ENCODE peak calls at places on chromosomes 11 and 22, in nine cellular contexts. S, G, N, P, V, Z, J, T and Q are unnamed samples.

GRCh38 chr11:62242021-62242420 is at the start of gene SCGB1D2:
- DNase-seq in S (no peak), G (no peak), N (no peak), P (no peak), V (no peak), Z (no peak), J (no peak), T (no peak), Q (no peak)

GRCh38 chr11:69510471-69511357 is 29.3 kb downstream of the LINC01488 start:
- DNase-seq in S (no peak), G (no peak), N (peak), P (no peak), V (no peak), Z (no peak), J (no peak), T (peak), Q (no peak)

GRCh38 chr22:22942511-22943329 is 55.1 kb downstream of the IGLL5 start:
- DNase-seq in S (no peak), G (no peak), N (peak), P (peak), V (peak), Z (peak), J (peak), T (peak), Q (no peak)

GRCh38 chr11:43830928-43831440 is 49.6 kb upstream of the ALKBH3 start:
- DNase-seq in S (no peak), G (peak), N (peak), P (no peak), V (peak), Z (no peak), J (no peak), T (no peak), Q (no peak)

GRCh38 chr11:66081505-66081904 is 11.4 kb downstream of the PACS1 start:
- DNase-seq in S (no peak), G (no peak), N (peak), P (no peak), V (peak), Z (peak), J (no peak), T (peak), Q (no peak)

GRCh38 chr11:17864478-17864941 is 129.9 kb downstream of the KCNC1 start:
- DNase-seq in S (no peak), G (no peak), N (no peak), P (no peak), V (no peak), Z (no peak), J (no peak), T (no peak), Q (no peak)

GRCh38 chr22:33476716-33477115 is 418.5 kb upstream of the SYN3 start:
- DNase-seq in S (no peak), G (no peak), N (peak), P (no peak), V (no peak), Z (no peak), J (no peak), T (no peak), Q (no peak)

GRCh38 chr11:61949169-61950034 is 749 bp upstream of the BEST1 start:
- DNase-seq in S (no peak), G (peak), N (peak), P (peak), V (no peak), Z (no peak), J (peak), T (no peak), Q (no peak)

GRCh38 chr22:37474447-37475090 is 11.6 kb downstream of the MFNG start:
- DNase-seq in S (no peak), G (no peak), N (no peak), P (no peak), V (no peak), Z (no peak), J (no peak), T (no peak), Q (no peak)

GRCh38 chr11:124937336-124937935 is 1.6 kb upstream of the HEPACAM start:
- DNase-seq in S (no peak), G (no peak), N (no peak), P (no peak), V (no peak), Z (no peak), J (no peak), T (no peak), Q (no peak)